ENCODE peak calls at places on chromosomes 3 and 15, in ten cellular contexts. One of them, this sample, is unnamed.

GRCh38 chr15:65368646-65369045 is 9.2 kb downstream of the IGDCC3 start:
- DNase-seq in WTC11: no peak
- DNase-seq in K562: no peak
- DNase-seq in RWPE1: no peak
- DNase-seq in GM23338: peak; percentile 28
- DNase-seq in WERI-Rb-1: peak; percentile 61
- DNase-seq in heart left ventricle: no peak
- DNase-seq in neural progenitor cell: peak; percentile 49
- DNase-seq in stomach: no peak
- DNase-seq in GM06990: no peak
- DNase-seq in this sample: no peak

GRCh38 chr3:23956701-23957100 is 11.6 kb downstream of the NR1D2 start:
- DNase-seq in WTC11: no peak
- DNase-seq in K562: no peak
- DNase-seq in RWPE1: no peak
- DNase-seq in GM23338: no peak
- DNase-seq in WERI-Rb-1: no peak
- DNase-seq in heart left ventricle: no peak
- DNase-seq in neural progenitor cell: no peak
- DNase-seq in stomach: no peak
- DNase-seq in GM06990: no peak
- DNase-seq in this sample: no peak

GRCh38 chr3:86990734-86991481 is at the start of gene VGLL3:
- DNase-seq in WTC11: peak; percentile 90
- DNase-seq in K562: no peak
- DNase-seq in RWPE1: peak; percentile 32
- DNase-seq in GM23338: peak; percentile 94
- DNase-seq in WERI-Rb-1: peak; percentile 25
- DNase-seq in heart left ventricle: peak; percentile 79
- DNase-seq in neural progenitor cell: peak; percentile 87
- DNase-seq in stomach: peak; percentile 49
- DNase-seq in GM06990: no peak
- DNase-seq in this sample: peak; percentile 15

GRCh38 chr3:126960604-126960995 is 22.3 kb upstream of the PLXNA1 start:
- DNase-seq in WTC11: no peak
- DNase-seq in K562: no peak
- DNase-seq in RWPE1: no peak
- DNase-seq in GM23338: no peak
- DNase-seq in WERI-Rb-1: no peak
- DNase-seq in heart left ventricle: peak; percentile 78
- DNase-seq in neural progenitor cell: no peak
- DNase-seq in stomach: no peak
- DNase-seq in GM06990: no peak
- DNase-seq in this sample: no peak

GRCh38 chr15:46344115-46344749 is 709.4 kb downstream of the SQOR start:
- DNase-seq in WTC11: no peak
- DNase-seq in K562: no peak
- DNase-seq in RWPE1: no peak
- DNase-seq in GM23338: peak; percentile 24
- DNase-seq in WERI-Rb-1: peak; percentile 56
- DNase-seq in heart left ventricle: no peak
- DNase-seq in neural progenitor cell: no peak
- DNase-seq in stomach: no peak
- DNase-seq in GM06990: no peak
- DNase-seq in this sample: no peak

GRCh38 chr3:105369501-105370371 is 3.0 kb downstream of the ALCAM start:
- DNase-seq in WTC11: peak; percentile 39
- DNase-seq in K562: no peak
- DNase-seq in RWPE1: peak; percentile 16
- DNase-seq in GM23338: peak; percentile 64
- DNase-seq in WERI-Rb-1: peak; percentile 63
- DNase-seq in heart left ventricle: peak; percentile 76
- DNase-seq in neural progenitor cell: peak; percentile 77
- DNase-seq in stomach: peak; percentile 79
- DNase-seq in GM06990: peak; percentile 82
- DNase-seq in this sample: peak; percentile 18

GRCh38 chr15:67717776-67718175 is 107.5 kb upstream of the SKOR1 start:
- DNase-seq in WTC11: no peak
- DNase-seq in K562: no peak
- DNase-seq in RWPE1: no peak
- DNase-seq in GM23338: no peak
- DNase-seq in WERI-Rb-1: no peak
- DNase-seq in heart left ventricle: no peak
- DNase-seq in neural progenitor cell: no peak
- DNase-seq in stomach: no peak
- DNase-seq in GM06990: no peak
- DNase-seq in this sample: no peak

GRCh38 chr3:128372707-128373533 is 93.8 kb downstream of the DNAJB8 start:
- DNase-seq in WTC11: no peak
- DNase-seq in K562: no peak
- DNase-seq in RWPE1: no peak
- DNase-seq in GM23338: no peak
- DNase-seq in WERI-Rb-1: no peak
- DNase-seq in heart left ventricle: no peak
- DNase-seq in neural progenitor cell: no peak
- DNase-seq in stomach: no peak
- DNase-seq in GM06990: no peak
- DNase-seq in this sample: no peak

GRCh38 chr15:77632760-77633133 is at the start of gene LINGO1:
- DNase-seq in WTC11: peak; percentile 59
- DNase-seq in K562: peak; percentile 78
- DNase-seq in RWPE1: no peak
- DNase-seq in GM23338: peak; percentile 81
- DNase-seq in WERI-Rb-1: no peak
- DNase-seq in heart left ventricle: no peak
- DNase-seq in neural progenitor cell: peak; percentile 86
- DNase-seq in stomach: no peak
- DNase-seq in GM06990: no peak
- DNase-seq in this sample: no peak

GRCh38 chr3:13880811-13881156 is 913 bp upstream of the WNT7A start:
- DNase-seq in WTC11: peak; percentile 46
- DNase-seq in K562: no peak
- DNase-seq in RWPE1: no peak
- DNase-seq in GM23338: peak; percentile 67
- DNase-seq in WERI-Rb-1: no peak
- DNase-seq in heart left ventricle: no peak
- DNase-seq in neural progenitor cell: no peak
- DNase-seq in stomach: no peak
- DNase-seq in GM06990: no peak
- DNase-seq in this sample: no peak
- TF ChIP-seq CTCF in WTC11: no peak
- TF ChIP-seq CTCF in K562: no peak
- TF ChIP-seq CTCF in RWPE1: peak; percentile 50
- TF ChIP-seq CTCF in GM23338: no peak
- TF ChIP-seq CTCF in WERI-Rb-1: no peak
- TF ChIP-seq CTCF in heart left ventricle: no peak
- TF ChIP-seq CTCF in neural progenitor cell: no peak
- TF ChIP-seq CTCF in stomach: no peak
- TF ChIP-seq CTCF in GM06990: no peak
- TF ChIP-seq CTCF in this sample: no peak

GRCh38 chr3:196323016-196323415 is 5.0 kb upstream of the DYNLT2B start:
- DNase-seq in WTC11: no peak
- DNase-seq in K562: no peak
- DNase-seq in RWPE1: no peak
- DNase-seq in GM23338: no peak
- DNase-seq in WERI-Rb-1: no peak
- DNase-seq in heart left ventricle: no peak
- DNase-seq in neural progenitor cell: no peak
- DNase-seq in stomach: no peak
- DNase-seq in GM06990: no peak
- DNase-seq in this sample: no peak

GRCh38 chr3:196321162-196321561 is 3.1 kb upstream of the DYNLT2B start:
- DNase-seq in WTC11: no peak
- DNase-seq in K562: no peak
- DNase-seq in RWPE1: no peak
- DNase-seq in GM23338: no peak
- DNase-seq in WERI-Rb-1: no peak
- DNase-seq in heart left ventricle: no peak
- DNase-seq in neural progenitor cell: no peak
- DNase-seq in stomach: no peak
- DNase-seq in GM06990: no peak
- DNase-seq in this sample: no peak

GRCh38 chr3:196326936-196327335 is 8.9 kb upstream of the DYNLT2B start:
- DNase-seq in WTC11: no peak
- DNase-seq in K562: no peak
- DNase-seq in RWPE1: no peak
- DNase-seq in GM23338: no peak
- DNase-seq in WERI-Rb-1: no peak
- DNase-seq in heart left ventricle: no peak
- DNase-seq in neural progenitor cell: no peak
- DNase-seq in stomach: peak; percentile 16
- DNase-seq in GM06990: no peak
- DNase-seq in this sample: no peak

GRCh38 chr3:196320110-196320509 is 2.1 kb upstream of the DYNLT2B start:
- DNase-seq in WTC11: no peak
- DNase-seq in K562: no peak
- DNase-seq in RWPE1: peak; percentile 82
- DNase-seq in GM23338: no peak
- DNase-seq in WERI-Rb-1: no peak
- DNase-seq in heart left ventricle: no peak
- DNase-seq in neural progenitor cell: no peak
- DNase-seq in stomach: no peak
- DNase-seq in GM06990: no peak
- DNase-seq in this sample: no peak

GRCh38 chr3:196323723-196324122 is 5.7 kb upstream of the DYNLT2B start:
- DNase-seq in WTC11: peak; percentile 44
- DNase-seq in K562: no peak
- DNase-seq in RWPE1: no peak
- DNase-seq in GM23338: peak; percentile 71
- DNase-seq in WERI-Rb-1: peak; percentile 28
- DNase-seq in heart left ventricle: no peak
- DNase-seq in neural progenitor cell: peak; percentile 63
- DNase-seq in stomach: no peak
- DNase-seq in GM06990: no peak
- DNase-seq in this sample: no peak
- TF ChIP-seq CTCF in WTC11: no peak
- TF ChIP-seq CTCF in K562: peak; percentile 33
- TF ChIP-seq CTCF in RWPE1: no peak
- TF ChIP-seq CTCF in GM23338: peak; percentile 50
- TF ChIP-seq CTCF in WERI-Rb-1: peak; percentile 27
- TF ChIP-seq CTCF in heart left ventricle: no peak
- TF ChIP-seq CTCF in neural progenitor cell: peak; percentile 48
- TF ChIP-seq CTCF in stomach: no peak
- TF ChIP-seq CTCF in GM06990: no peak
- TF ChIP-seq CTCF in this sample: no peak

DNA sequence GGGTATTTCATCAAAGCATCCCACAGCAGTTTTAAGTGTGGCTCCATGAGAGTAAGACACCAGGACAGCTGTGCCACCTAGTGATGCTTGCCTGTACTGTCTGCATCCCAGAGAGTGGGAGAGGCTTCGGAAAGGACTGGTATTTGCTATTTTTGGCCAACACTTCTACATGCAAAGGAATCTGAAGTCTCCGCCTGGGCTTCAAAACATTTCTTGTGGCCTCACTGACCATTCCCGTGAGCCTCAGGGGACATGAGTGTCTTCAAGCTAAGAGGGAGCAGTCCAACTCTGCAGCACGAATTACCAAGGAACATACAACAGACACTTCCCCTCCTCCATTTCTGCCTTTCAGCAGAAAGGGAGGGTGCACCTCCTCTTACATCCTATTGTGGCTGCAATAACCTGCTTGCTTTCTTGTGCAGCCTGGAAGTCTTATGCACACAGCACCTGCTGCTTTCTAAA is 177.5 kb downstream of the RORA start:
- DNase-seq in WTC11: peak; percentile 37
- DNase-seq in K562: no peak
- DNase-seq in RWPE1: peak; percentile 40
- DNase-seq in GM23338: peak; percentile 69
- DNase-seq in WERI-Rb-1: peak; percentile 73
- DNase-seq in heart left ventricle: peak; percentile 43
- DNase-seq in neural progenitor cell: peak; percentile 62
- DNase-seq in stomach: no peak
- DNase-seq in GM06990: no peak
- DNase-seq in this sample: no peak
- TF ChIP-seq CTCF in WTC11: no peak
- TF ChIP-seq CTCF in K562: peak; percentile 7
- TF ChIP-seq CTCF in RWPE1: peak; percentile 18
- TF ChIP-seq CTCF in GM23338: peak; percentile 78
- TF ChIP-seq CTCF in WERI-Rb-1: peak; percentile 84
- TF ChIP-seq CTCF in heart left ventricle: peak; percentile 69
- TF ChIP-seq CTCF in neural progenitor cell: peak; percentile 61
- TF ChIP-seq CTCF in stomach: peak; percentile 32
- TF ChIP-seq CTCF in GM06990: peak; percentile 34
- TF ChIP-seq CTCF in this sample: peak; percentile 21

DNA sequence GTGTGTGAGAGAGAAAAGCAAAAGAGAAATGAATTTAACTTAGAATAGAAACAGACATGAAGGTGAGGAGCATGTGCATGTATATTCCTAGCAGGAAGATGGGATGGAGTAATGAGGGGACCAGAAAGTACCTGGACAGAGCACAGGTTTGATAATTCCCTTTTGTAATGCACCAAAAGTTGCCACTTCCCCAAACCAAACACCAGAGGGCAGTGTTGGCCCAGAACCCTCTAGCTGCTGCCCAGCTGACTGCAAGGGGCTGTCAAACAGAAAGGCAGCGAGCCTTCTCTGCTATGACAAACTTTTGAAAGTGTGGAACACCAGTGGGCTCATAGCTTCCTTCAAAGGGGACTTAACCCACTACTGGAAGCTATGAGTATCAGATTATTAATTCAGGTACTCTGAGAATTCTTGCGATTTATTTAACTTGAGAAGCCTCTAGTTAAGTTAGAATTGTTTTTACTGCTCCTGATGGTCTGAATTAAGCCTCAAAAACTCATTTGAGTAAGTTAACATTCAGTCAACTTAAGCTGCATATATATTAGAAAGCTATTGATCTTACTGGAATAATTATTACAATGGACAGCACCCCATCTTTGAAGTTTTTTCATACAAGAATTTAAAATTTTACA is 234.9 kb downstream of the NEK10 start:
- DNase-seq in WTC11: peak; percentile 76
- DNase-seq in K562: peak; percentile 55
- DNase-seq in RWPE1: peak; percentile 46
- DNase-seq in GM23338: peak; percentile 79
- DNase-seq in WERI-Rb-1: peak; percentile 65
- DNase-seq in heart left ventricle: peak; percentile 53
- DNase-seq in neural progenitor cell: peak; percentile 78
- DNase-seq in stomach: peak; percentile 65
- DNase-seq in GM06990: no peak
- DNase-seq in this sample: peak; percentile 58
- TF ChIP-seq CTCF in WTC11: peak; percentile 74
- TF ChIP-seq CTCF in K562: peak; percentile 80
- TF ChIP-seq CTCF in RWPE1: peak; percentile 90
- TF ChIP-seq CTCF in GM23338: peak; percentile 96
- TF ChIP-seq CTCF in WERI-Rb-1: peak; percentile 88
- TF ChIP-seq CTCF in heart left ventricle: peak; percentile 95
- TF ChIP-seq CTCF in neural progenitor cell: peak; percentile 87
- TF ChIP-seq CTCF in stomach: peak; percentile 86
- TF ChIP-seq CTCF in GM06990: peak; percentile 87
- TF ChIP-seq CTCF in this sample: peak; percentile 83

This sample was measured in GM10248.